ENCODE peak calls at places on chromosomes 6 and 20, in nine cellular contexts. L is gastrocnemius medialis, J is tibial nerve, A is NB4, T is stomach, I is uterus, S is breast epithelium, C is HCT116, D is suprapubic skin. B is an unnamed sample.

GRCh38 chr6:158191769-158192168 is 23.6 kb downstream of the GTF2H5 start:
- DNase-seq in S (no peak), A (no peak), C (no peak), I (no peak), J (no peak), L (no peak), T (no peak), D (no peak), B (no peak)

GRCh38 chr6:143159001-143159400 is 98.3 kb downstream of the AIG1 start:
- DNase-seq in J (no peak), D (no peak), I (no peak), C (no peak), T (no peak), S (no peak), L (no peak), A (no peak), B (no peak)

GRCh38 chr6:99458319-99458718 is 33.2 kb upstream of the PNISR start:
- DNase-seq in S (no peak), C (peak; percentile 45), D (no peak), J (no peak), L (no peak), I (no peak), T (no peak), A (peak; percentile 70), B (no peak)

GRCh38 chr6:52325695-52326471 is 36.1 kb upstream of the PAQR8 start:
- DNase-seq in I (no peak), S (no peak), L (no peak), T (no peak), D (no peak), A (no peak), C (no peak), J (no peak), B (no peak)

GRCh38 chr6:73704260-73704659 is 8.3 kb downstream of the CD109 start:
- DNase-seq in S (peak; percentile 26), D (peak; percentile 80), I (no peak), T (no peak), L (no peak), J (peak; percentile 23), A (no peak), C (peak; percentile 93), B (no peak)

GRCh38 chr20:48898210-48898609 is 23.3 kb upstream of the ARFGEF2 start:
- DNase-seq in J (no peak), D (no peak), C (no peak), I (no peak), A (no peak), L (no peak), S (no peak), T (no peak), B (no peak)

GRCh38 chr20:59564171-59564570 is 40.2 kb upstream of the PHACTR3 start:
- DNase-seq in L (no peak), I (no peak), A (no peak), C (no peak), D (no peak), T (no peak), S (no peak), J (no peak), B (peak; percentile 65)

GRCh38 chr6:33199687-33200233 is 705 bp downstream of the RXRB start:
- DNase-seq in S (no peak), I (no peak), L (peak; percentile 78), D (no peak), J (no peak), T (peak; percentile 75), C (peak; percentile 74), A (peak; percentile 94), B (peak; percentile 94)

GRCh38 chr20:42852691-42853090 is 337.0 kb downstream of the PTPRT start:
- DNase-seq in T (no peak), I (no peak), L (no peak), D (no peak), S (no peak), A (no peak), J (no peak), C (no peak), B (no peak)

GRCh38 chr6:35719407-35719829 is 17.4 kb upstream of the ARMC12 start:
- DNase-seq in L (no peak), D (no peak), S (no peak), I (no peak), A (no peak), C (no peak), T (no peak), J (no peak), B (peak; percentile 86)

GRCh38 chr6:138765896-138766487 is 7.6 kb upstream of the CCDC28A start:
- DNase-seq in C (peak; percentile 29), I (no peak), A (peak; percentile 54), D (no peak), S (no peak), L (no peak), T (no peak), J (peak; percentile 22), B (no peak)

GRCh38 chr6:72219536-72219935 is 333.2 kb downstream of the RIMS1 start:
- DNase-seq in J (no peak), C (no peak), I (no peak), A (no peak), D (no peak), T (no peak), L (no peak), S (no peak), B (no peak)

GRCh38 chr20:4509825-4510522 is 211.7 kb upstream of the PRND start:
- DNase-seq in I (no peak), T (no peak), A (no peak), S (no peak), J (no peak), L (no peak), D (no peak), C (no peak), B (no peak)

GRCh38 chr6:17589402-17590116 is 10.5 kb upstream of the FAM8A1 start:
- DNase-seq in I (no peak), A (no peak), D (no peak), C (peak; percentile 91), J (no peak), S (no peak), T (no peak), L (no peak), B (no peak)
- TF ChIP-seq CTCF in I (no peak), A (no peak), D (no peak), C (no peak), J (no peak), S (no peak), T (no peak), L (no peak), B (no peak)

DNA sequence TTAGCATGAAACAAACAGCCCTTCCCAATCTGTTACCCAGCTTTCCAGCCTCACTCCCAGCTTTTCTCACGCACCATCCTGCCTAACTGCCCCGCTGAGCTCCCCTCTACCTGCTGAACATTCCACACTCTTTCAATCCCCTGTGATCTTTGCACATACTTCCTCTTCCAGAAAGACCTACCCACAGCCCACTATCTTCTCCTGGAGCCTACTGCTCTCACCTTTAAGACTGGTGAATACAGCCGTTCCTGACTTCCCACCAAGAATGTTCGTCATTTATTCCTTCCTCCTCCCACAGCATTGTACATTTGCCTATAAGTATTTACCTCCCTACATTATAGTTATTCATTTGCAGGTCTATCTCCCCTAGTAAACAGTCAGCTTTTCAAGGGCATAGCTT is 61.8 kb upstream of the MBOAT1 start:
- DNase-seq in I (no peak), L (no peak), T (no peak), C (no peak), D (no peak), A (no peak), S (no peak), J (no peak), B (no peak)
- H3K4me3 ChIP-seq in I (no peak overlapping the region), L (no peak overlapping the region), T (no peak overlapping the region), C (no peak overlapping the region), D (no peak overlapping the region), A (no peak overlapping the region), S (no peak overlapping the region), J (no peak overlapping the region), B (no peak overlapping the region)

GRCh38 chr6:44007818-44008660 is 119.2 kb downstream of the MRPL14 start:
- DNase-seq in J (no peak), L (no peak), T (no peak), C (no peak), A (no peak), S (no peak), I (peak; percentile 11), D (no peak), B (peak; percentile 36)

GRCh38 chr6:44006872-44007303 is 120.4 kb downstream of the MRPL14 start:
- DNase-seq in L (no peak), S (no peak), C (no peak), I (no peak), D (no peak), T (no peak), J (no peak), A (no peak), B (no peak)

GRCh38 chr6:44010411-44011349 is 116.6 kb downstream of the MRPL14 start:
- DNase-seq in S (no peak), A (peak; percentile 95), D (no peak), I (peak; percentile 19), J (no peak), C (peak; percentile 74), L (no peak), T (no peak), B (peak; percentile 80)

GRCh38 chr6:44009425-44010321 is 117.6 kb downstream of the MRPL14 start:
- DNase-seq in A (no peak), L (no peak), D (no peak), I (peak; percentile 30), J (no peak), T (peak; percentile 63), C (no peak), S (no peak), B (peak; percentile 57)

DNA sequence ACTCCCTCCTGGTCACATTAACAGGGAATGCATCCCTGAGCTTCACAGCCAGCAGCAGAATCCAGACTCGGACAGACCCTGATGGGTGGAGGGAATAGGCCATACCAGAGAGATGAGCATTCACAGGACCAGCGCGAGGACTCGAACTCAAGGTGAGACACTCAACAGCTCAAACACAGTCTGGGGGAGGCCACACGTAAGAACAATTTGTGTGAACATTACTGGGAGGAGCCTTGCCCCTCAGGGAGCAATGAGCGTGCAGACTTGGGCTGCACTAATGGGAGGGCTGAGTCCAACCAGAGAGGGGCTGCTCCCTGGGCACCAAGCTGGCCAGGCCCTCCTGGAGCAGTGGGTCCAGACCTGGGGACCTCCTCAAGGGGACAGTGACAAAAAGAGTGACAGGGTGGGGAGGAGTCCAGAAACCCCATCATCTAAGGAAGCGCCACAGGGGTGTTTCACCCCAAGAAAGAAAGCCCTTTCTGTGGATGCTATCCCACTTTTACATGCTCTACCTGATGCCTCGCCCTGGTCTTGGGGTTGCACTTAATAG is 118.4 kb downstream of the MRPL14 start:
- DNase-seq in S (no peak), J (no peak), I (no peak), C (no peak), L (no peak), D (no peak), A (no peak), T (no peak), B (no peak)
- TF ChIP-seq POLR2A in S (no peak), J (no peak), I (no peak), C (no peak), L (no peak), D (no peak), A (no peak), T (no peak), B (no peak)

DNA sequence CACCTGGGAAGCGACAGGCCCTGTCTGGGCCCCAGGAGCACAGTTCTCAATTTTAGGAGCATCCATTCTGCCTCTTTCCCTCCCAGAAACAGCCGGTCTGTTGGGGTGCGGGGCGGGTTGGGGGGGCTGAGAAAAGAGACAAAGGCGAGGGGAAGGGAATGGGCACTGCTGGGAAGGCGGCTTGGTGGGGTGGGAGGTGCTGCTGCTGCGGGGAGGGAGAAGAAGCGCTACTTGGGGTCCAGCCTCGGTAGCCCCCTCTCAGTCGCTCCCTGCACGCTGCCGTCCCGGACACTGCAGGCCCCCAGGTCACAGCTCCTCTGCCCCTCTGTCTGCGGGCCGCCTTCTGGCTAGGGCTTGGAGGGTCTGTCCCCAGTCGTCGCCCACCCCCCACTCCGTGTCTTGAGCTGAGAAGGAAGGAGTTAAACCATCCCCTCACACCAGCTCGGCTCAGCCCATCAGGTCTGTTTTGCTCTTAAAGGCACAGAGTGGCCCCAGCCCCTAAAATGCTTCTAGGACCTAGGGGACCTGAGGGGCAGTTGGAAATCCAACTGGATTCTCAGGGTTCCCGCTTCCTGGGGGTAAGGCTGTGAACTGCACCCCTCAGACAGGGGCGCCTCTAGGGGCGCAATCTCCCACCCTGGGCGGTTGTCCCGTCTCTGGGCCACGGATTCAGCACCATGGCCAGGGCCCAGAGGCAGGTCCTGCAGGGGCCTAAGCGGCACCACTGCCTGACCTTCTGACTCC is 740 bp downstream of the GDAP1L1 start:
- DNase-seq in L (no peak), I (peak; percentile 19), C (no peak), A (peak; percentile 71), D (no peak), T (no peak), J (no peak), S (no peak), B (no peak)
- TF ChIP-seq CTCF in L (no peak), I (no peak), C (peak; percentile 60), A (peak; percentile 95), D (no peak), T (no peak), J (no peak), S (no peak), B (no peak)

B was measured in lower leg skin.